ENCODE peak calls at places on chromosomes 6 and 20, in ten cellular contexts. C, R, L, A, F, B, D, V, J and H are unnamed samples.

GRCh38 chr20:5657190-5657872 is 92.9 kb upstream of the SHLD1 start:
- DNase-seq in C (peak; percentile 51), V (peak; percentile 25), A (peak; percentile 67), R (no peak), B (peak; percentile 68), L (peak; percentile 74), J (no peak), D (no peak), F (peak; percentile 70), H (peak; percentile 54)

GRCh38 chr20:44811150-44811685 is 872 bp upstream of the RIMS4 start:
- DNase-seq in L (no peak), J (no peak), B (no peak), C (no peak), F (no peak), R (no peak), V (no peak), D (no peak), A (no peak), H (no peak)

GRCh38 chr6:157985378-157986155 is 3.9 kb downstream of the SYNJ2 start:
- DNase-seq in L (no peak), J (no peak), V (no peak), B (no peak), A (no peak), F (peak; percentile 100), R (no peak), D (no peak), C (no peak), H (no peak)

GRCh38 chr6:105151644-105152043 is 28.2 kb downstream of the POPDC3 start:
- DNase-seq in B (no peak), J (no peak), D (no peak), A (no peak), L (no peak), C (no peak), F (no peak), V (no peak), R (no peak), H (no peak)

GRCh38 chr6:158686311-158686710 is 36.5 kb downstream of the SYTL3 start:
- DNase-seq in A (no peak), V (no peak), B (peak; percentile 78), J (no peak), L (no peak), F (no peak), R (no peak), D (no peak), C (no peak), H (no peak)

GRCh38 chr20:38270869-38271608 is 10.5 kb upstream of the KIAA1755 start:
- DNase-seq in D (no peak), B (no peak), C (peak; percentile 75), F (no peak), L (peak; percentile 30), R (no peak), A (no peak), V (no peak), J (no peak), H (peak; percentile 66)

GRCh38 chr6:141925001-141925400 is 207.7 kb upstream of the GJE1 start:
- DNase-seq in V (no peak), J (no peak), A (no peak), F (no peak), L (no peak), D (no peak), C (no peak), B (no peak), R (no peak), H (no peak)

GRCh38 chr20:17747431-17747846 is 47.7 kb downstream of the BANF2 start:
- DNase-seq in F (peak; percentile 34), D (no peak), J (no peak), V (no peak), L (peak; percentile 60), R (peak; percentile 33), C (no peak), A (no peak), B (no peak), H (no peak)

GRCh38 chr6:136927313-136927712 is 5.2 kb downstream of the SLC35D3 start:
- DNase-seq in C (no peak), F (peak; percentile 10), A (no peak), R (no peak), B (no peak), V (no peak), D (peak; percentile 89), L (peak; percentile 32), J (peak; percentile 65), H (no peak)

GRCh38 chr20:43584448-43585138 is 6.1 kb upstream of the IFT52 start:
- DNase-seq in D (no peak), F (peak; percentile 74), A (no peak), C (no peak), J (no peak), V (no peak), L (no peak), R (no peak), B (peak; percentile 65), H (no peak)

GRCh38 chr6:4805553-4806307 is 29.5 kb downstream of the CDYL start:
- DNase-seq in J (no peak), C (peak; percentile 20), V (peak; percentile 76), A (no peak), F (peak; percentile 51), B (peak; percentile 58), L (peak; percentile 62), R (peak; percentile 71), D (no peak), H (no peak)

GRCh38 chr20:48359692-48360337 is 468.0 kb downstream of the PREX1 start:
- DNase-seq in L (no peak), A (no peak), B (no peak), C (no peak), R (no peak), D (no peak), J (peak; percentile 16), F (peak; percentile 54), V (peak; percentile 67), H (no peak)
- H3K27ac ChIP-seq in L (no peak overlapping the region), A (no peak overlapping the region), B (no peak overlapping the region), C (no peak overlapping the region), R (no peak overlapping the region), D (no peak overlapping the region), J (no peak overlapping the region), F (no peak overlapping the region), V (no peak overlapping the region), H (no peak overlapping the region)

DNA sequence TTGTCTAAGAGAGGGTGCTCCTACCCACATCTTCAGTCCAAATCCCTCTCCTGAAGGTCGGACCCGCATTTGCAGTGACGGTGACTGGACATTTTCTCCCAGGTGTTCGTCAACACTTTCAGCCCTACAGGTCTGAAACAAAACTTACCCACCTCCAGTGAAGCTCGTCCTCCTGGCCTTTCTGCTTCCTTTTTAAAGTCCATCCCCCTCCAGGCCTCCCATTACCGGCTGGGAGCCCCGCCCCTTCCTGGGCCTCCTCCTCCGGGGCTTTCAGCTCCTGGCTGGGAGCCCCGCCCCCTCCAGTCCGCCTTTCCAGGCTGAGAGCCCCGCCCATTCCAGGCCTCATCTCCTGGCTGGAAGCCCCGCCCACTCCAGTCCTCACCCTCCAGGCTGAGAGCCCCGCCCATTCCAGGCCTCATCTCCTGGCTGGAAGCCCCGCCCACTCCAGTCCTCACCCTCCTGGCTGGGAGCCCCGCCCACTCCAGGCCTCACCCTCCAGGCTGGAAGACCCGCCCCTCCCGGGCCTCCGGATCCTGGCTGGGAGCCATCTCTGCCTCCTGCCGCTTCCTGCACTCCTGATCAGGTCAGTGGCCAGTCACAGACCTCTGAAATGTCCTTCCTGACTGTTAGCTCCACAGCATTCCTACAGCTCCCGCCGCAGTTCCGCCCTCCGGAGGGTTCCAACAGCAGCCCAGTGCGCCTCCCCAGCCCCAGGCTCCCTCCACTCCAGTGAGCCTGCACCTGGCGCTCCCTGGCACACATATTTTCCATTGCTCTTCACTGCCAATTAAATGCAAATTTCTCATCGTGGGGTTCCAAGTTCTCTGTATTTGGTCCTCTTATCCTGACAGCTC is 98.5 kb downstream of the LY86 start:
- DNase-seq in D (no peak), A (peak; percentile 93), C (peak; percentile 85), B (peak; percentile 98), L (peak; percentile 88), F (peak; percentile 91), R (peak; percentile 99), J (peak; percentile 100), V (peak; percentile 97), H (no peak)
- TF ChIP-seq EP300 in D (no peak), A (no peak), C (no peak), B (no peak), L (no peak), F (no peak), R (no peak), J (no peak), V (no peak), H (no peak)

GRCh38 chr6:154507209-154507898 is 3.1 kb downstream of the CNKSR3 start:
- DNase-seq in D (no peak), R (no peak), B (no peak), F (peak; percentile 60), V (no peak), L (no peak), C (no peak), J (no peak), A (no peak), H (no peak)
- TF ChIP-seq POLR2A in D (no peak), R (no peak), B (no peak), F (no peak), V (no peak), L (no peak), C (no peak), J (no peak), A (no peak), H (no peak)

GRCh38 chr6:33317668-33318425 is at the start of gene ZBTB22:
- DNase-seq in J (peak; percentile 97), V (peak; percentile 100), A (peak; percentile 100), B (peak; percentile 100), R (peak; percentile 100), C (peak; percentile 99), L (peak; percentile 86), D (peak; percentile 99), F (peak; percentile 99), H (peak; percentile 99)

GRCh38 chr6:33315753-33316602 is 1.6 kb downstream of the ZBTB22 start:
- DNase-seq in B (no peak), R (no peak), D (no peak), F (no peak), V (no peak), J (no peak), C (peak; percentile 35), L (no peak), A (peak; percentile 65), H (no peak)

GRCh38 chr6:33317418-33317667 is 201 bp downstream of the ZBTB22 start:
- DNase-seq in F (no peak), A (peak; percentile 87), J (peak; percentile 96), C (no peak), L (no peak), R (no peak), V (no peak), B (no peak), D (no peak), H (no peak)

GRCh38 chr6:33314943-33315752 is 1.3 kb upstream of the TAPBP start:
- DNase-seq in F (no peak), R (peak; percentile 65), B (peak; percentile 55), A (peak; percentile 81), L (peak; percentile 41), C (peak; percentile 58), V (peak; percentile 86), J (peak; percentile 79), D (no peak), H (peak; percentile 44)

DNA sequence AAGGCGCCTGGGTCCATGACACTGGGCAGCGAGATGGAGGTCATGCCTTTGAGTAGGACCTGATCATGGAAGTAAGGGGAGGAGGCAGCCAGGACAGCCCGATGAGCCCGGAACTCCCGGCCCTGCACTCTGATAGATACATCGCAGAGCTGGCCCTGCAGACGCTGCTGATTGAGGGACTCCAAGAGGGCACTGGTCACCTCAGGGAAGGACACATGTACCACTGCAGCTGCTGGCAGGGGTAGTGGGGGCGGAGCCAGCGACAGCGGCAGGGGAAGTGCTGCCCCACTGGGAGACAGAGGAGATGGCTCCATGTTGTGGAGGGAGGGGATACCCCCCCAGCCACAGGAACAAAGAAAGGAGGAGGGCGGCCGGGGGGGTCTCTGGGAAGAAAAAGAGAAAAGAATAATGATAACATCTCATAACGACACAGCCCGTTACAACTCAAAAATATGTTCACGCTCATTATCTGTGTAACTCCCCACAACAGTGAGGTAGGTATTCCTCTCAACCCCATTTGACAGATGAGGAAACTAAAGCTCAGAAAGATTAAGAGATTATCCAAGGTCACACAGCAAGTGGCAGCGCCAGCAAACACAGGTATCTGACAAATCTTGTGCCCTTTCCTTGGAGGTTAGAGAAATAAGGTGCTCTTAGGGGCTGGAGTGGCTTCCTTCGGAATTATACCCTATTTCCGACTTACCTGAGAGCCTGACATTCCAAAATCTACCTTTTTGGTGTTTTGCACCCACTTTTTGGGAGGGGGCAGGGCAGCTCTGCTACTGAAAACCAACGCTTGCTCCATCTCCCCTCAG is 734 bp downstream of the ZBTB22 start:
- DNase-seq in F (no peak), D (no peak), J (no peak), C (peak; percentile 31), B (no peak), A (peak; percentile 76), L (no peak), V (no peak), R (no peak), H (no peak)
- H3K27ac ChIP-seq in F (peak overlapping the region; percentile 41), D (peak overlapping the region; percentile 84), J (no peak overlapping the region), C (peak overlapping the region; percentile 81), B (peak overlapping the region; percentile 80), A (peak overlapping the region; percentile 74), L (peak overlapping the region; percentile 91), V (peak overlapping the region; percentile 94), R (peak overlapping the region; percentile 80), H (peak overlapping the region; percentile 93)